ENCODE peak calls at places on chromosome 14, in ten cellular contexts. R, O, Z, L, W, F, U, T, N and D are unnamed samples. For H3K4me1, the result is how much of the 10 kb centered on the place peaks cover.

GRCh38 chr14:75147423-75148071 is 20.7 kb upstream of the NEK9 start:
- DNase-seq in R (peak), O (no peak), Z (peak), L (peak), W (no peak), F (peak), U (no peak), T (peak), N (peak), D (no peak)

GRCh38 chr14:68318788-68319187 is 474.1 kb downstream of the ZFP36L1 start:
- DNase-seq in R (no peak), O (no peak), Z (no peak), L (no peak), W (no peak), F (no peak), U (no peak), T (no peak), N (no peak), D (no peak)

GRCh38 chr14:103109789-103110415 is 13.4 kb upstream of the TNFAIP2 start:
- DNase-seq in R (no peak), O (no peak), Z (no peak), L (no peak), W (no peak), F (no peak), U (no peak), T (no peak), N (peak), D (no peak)

GRCh38 chr14:98187302-98187701 is 1084.7 kb downstream of the BCL11B start:
- DNase-seq in R (no peak), O (no peak), Z (peak), L (no peak), W (no peak), F (no peak), U (no peak), T (no peak), N (no peak), D (no peak)

GRCh38 chr14:86712727-86713126 is 1182.8 kb downstream of the FLRT2 start:
- DNase-seq in R (no peak), O (no peak), Z (no peak), L (no peak), W (no peak), F (no peak), U (no peak), T (no peak), N (no peak), D (no peak)

GRCh38 chr14:50060871-50061663 is 55.3 kb downstream of the VCPKMT start:
- DNase-seq in R (no peak), O (peak), Z (peak), L (peak), W (no peak), F (no peak), U (no peak), T (peak), N (peak), D (no peak)

GRCh38 chr14:22118894-22119477 is 445.4 kb upstream of the OR4E1 start:
- DNase-seq in R (no peak), O (no peak), Z (no peak), L (no peak), W (no peak), F (no peak), U (no peak), T (no peak), N (peak), D (no peak)

GRCh38 chr14:105944632-105945610 is 418.5 kb downstream of the TMEM121 start:
- DNase-seq in R (peak), O (no peak), Z (peak), L (peak), W (peak), F (peak), U (peak), T (peak), N (no peak), D (peak)

GRCh38 chr14:61575751-61576150 is 119.6 kb upstream of the HIF1A start:
- DNase-seq in R (no peak), O (no peak), Z (no peak), L (peak), W (no peak), F (no peak), U (no peak), T (no peak), N (no peak), D (no peak)

GRCh38 chr14:95290769-95291440 is 28.8 kb downstream of the CLMN start:
- DNase-seq in R (peak), O (no peak), Z (no peak), L (no peak), W (no peak), F (peak), U (no peak), T (peak), N (no peak), D (no peak)

GRCh38 chr14:24774167-24774915 is 140.4 kb upstream of the GZMB start:
- DNase-seq in R (no peak), O (no peak), Z (no peak), L (no peak), W (no peak), F (no peak), U (no peak), T (no peak), N (no peak), D (no peak)

GRCh38 chr14:78840898-78841297 is 670.7 kb downstream of the NRXN3 start:
- DNase-seq in R (no peak), O (no peak), Z (no peak), L (no peak), W (no peak), F (no peak), U (no peak), T (no peak), N (no peak), D (no peak)

GRCh38 chr14:96588410-96589249 is 86.4 kb downstream of the PAPOLA start:
- DNase-seq in R (no peak), O (no peak), Z (no peak), L (no peak), W (no peak), F (no peak), U (no peak), T (no peak), N (no peak), D (no peak)

GRCh38 chr14:64759555-64759938 is 55.3 kb downstream of the PLEKHG3 start:
- DNase-seq in R (no peak), O (no peak), Z (no peak), L (no peak), W (no peak), F (peak), U (no peak), T (no peak), N (no peak), D (no peak)

GRCh38 chr14:89616425-89617141 is 199.6 kb upstream of the FOXN3 start:
- DNase-seq in R (no peak), O (no peak), Z (peak), L (peak), W (no peak), F (no peak), U (peak), T (no peak), N (peak), D (peak)

GRCh38 chr14:62304172-62304571 is 542.0 kb downstream of the SNAPC1 start:
- DNase-seq in R (no peak), O (no peak), Z (no peak), L (no peak), W (no peak), F (no peak), U (no peak), T (no peak), N (no peak), D (no peak)

GRCh38 chr14:80636071-80636470 is 305.5 kb downstream of the CEP128 start:
- DNase-seq in R (no peak), O (no peak), Z (peak), L (peak), W (no peak), F (no peak), U (no peak), T (no peak), N (peak), D (no peak)

GRCh38 chr14:95471526-95472304 is 44.7 kb downstream of the SYNE3 start:
- DNase-seq in R (no peak), O (no peak), Z (no peak), L (peak), W (no peak), F (no peak), U (no peak), T (no peak), N (no peak), D (no peak)

GRCh38 chr14:24952851-24953666 is 96.9 kb downstream of the STXBP6 start:
- DNase-seq in R (no peak), O (no peak), Z (no peak), L (no peak), W (no peak), F (no peak), U (no peak), T (no peak), N (no peak), D (no peak)

GRCh38 chr14:93200553-93200952 is 6.3 kb downstream of the GON7 start:
- DNase-seq in R (no peak), O (no peak), Z (no peak), L (no peak), W (no peak), F (peak), U (no peak), T (no peak), N (no peak), D (no peak)

GRCh38 chr14:105945891-105946290 is 419.5 kb downstream of the TMEM121 start:
- DNase-seq in R (no peak), O (no peak), Z (peak), L (no peak), W (no peak), F (no peak), U (peak), T (peak), N (no peak), D (peak)

GRCh38 chr14:100212476-100213333 is 26.2 kb upstream of the YY1 start:
- DNase-seq in R (no peak), O (no peak), Z (peak), L (no peak), W (no peak), F (no peak), U (no peak), T (no peak), N (no peak), D (no peak)
- H3K4me3 ChIP-seq in R (no peak), O (no peak), Z (peak), L (no peak), W (no peak), F (no peak), U (no peak), T (no peak), N (no peak), D (no peak)

DNA sequence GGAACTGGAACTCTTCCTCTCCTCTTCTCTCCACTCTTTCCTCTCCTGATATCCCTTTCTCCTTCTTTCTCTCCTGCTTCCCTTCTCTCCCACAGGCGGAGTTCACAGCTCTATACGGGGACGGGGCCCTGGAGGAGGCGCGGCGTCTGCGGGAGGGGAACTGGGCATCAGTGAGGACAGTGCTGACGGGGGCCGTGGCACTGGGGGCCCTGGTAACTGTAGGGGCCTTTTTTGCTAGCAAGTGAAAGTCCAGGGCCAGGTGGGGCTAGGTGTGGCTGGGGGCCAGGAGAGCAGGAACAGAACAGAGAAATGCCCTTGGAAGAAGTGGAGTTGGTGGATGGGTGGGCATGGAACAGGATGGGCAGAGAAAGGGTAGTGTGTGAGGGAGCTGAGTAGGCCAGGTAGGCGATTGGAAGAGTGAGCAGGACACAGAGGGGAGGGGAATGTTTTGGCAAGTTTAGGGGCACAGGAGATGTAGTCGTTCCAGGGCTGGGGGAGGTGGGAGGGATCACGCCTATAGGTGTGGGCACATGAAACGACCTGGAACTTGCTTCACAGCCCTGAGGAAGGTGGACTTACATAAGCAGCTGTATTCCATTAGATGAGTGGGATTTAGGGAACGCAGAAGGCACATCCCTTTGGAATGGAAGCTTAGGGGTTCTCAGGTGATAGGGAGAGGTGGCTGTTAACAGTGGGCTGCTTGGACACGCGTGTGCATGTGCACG is 2.2 kb downstream of the BCL2L2 start:
- DNase-seq in R (no peak), O (no peak), Z (no peak), L (no peak), W (no peak), F (no peak), U (no peak), T (no peak), N (no peak), D (no peak)
- H3K27ac ChIP-seq in R (no peak), O (no peak), Z (no peak), L (no peak), W (no peak), F (no peak), U (no peak), T (no peak), N (no peak), D (no peak)

DNA sequence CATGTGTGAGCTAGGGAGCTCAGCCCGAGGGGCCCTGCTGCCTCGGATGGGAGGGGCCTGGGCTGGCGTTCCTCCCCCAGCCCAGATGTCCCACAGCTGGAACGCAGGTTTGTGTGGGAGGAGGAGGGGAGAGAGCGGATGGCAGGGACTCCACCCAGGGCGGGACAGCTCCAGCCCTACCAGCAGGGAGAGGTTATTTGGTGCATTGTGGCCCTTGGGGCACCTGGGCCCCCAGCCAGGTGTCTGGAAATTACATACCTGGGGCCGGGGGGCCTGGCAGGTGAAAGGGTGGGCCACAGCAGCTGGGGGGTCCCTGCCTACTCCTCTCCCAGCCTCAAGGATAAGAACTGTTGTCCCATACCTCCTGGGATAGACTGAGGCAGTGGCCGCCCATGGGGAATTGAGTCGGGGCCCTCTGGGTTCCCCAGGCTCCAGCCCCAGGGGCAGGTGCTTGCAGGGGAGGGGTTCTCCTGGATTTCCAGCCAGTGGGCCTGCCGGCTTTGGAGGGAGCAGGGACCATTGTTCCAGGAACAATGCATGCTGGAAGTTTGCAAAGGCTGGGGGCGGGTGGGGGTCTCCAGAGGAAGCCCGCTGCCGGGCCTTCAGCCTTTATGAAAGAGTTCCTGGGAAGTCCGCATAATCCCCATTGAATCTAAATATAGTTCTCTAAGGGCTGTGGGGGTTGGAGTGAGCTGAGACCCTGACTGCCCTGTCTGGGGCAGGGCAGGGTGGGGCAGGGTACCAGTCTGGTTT is 1.2 kb downstream of the KIF26A start:
- DNase-seq in R (no peak), O (no peak), Z (no peak), L (no peak), W (no peak), F (peak), U (no peak), T (peak), N (no peak), D (no peak)
- H3K4me1 ChIP-seq in R (under half), O (under half), Z (under half), L (under half), W (under half), F (under half), U (under half), T (under half), N (under half), D (under half)

GRCh38 chr14:104931771-104932675 is 7.3 kb downstream of the PLD4 start:
- DNase-seq in R (no peak), O (no peak), Z (no peak), L (no peak), W (no peak), F (peak), U (no peak), T (peak), N (no peak), D (no peak)
- H3K4me3 ChIP-seq in R (peak), O (peak), Z (no peak), L (no peak), W (no peak), F (peak), U (no peak), T (no peak), N (no peak), D (no peak)

GRCh38 chr14:72523397-72524157 is 370.3 kb downstream of the DPF3 start:
- DNase-seq in R (no peak), O (no peak), Z (no peak), L (peak), W (no peak), F (no peak), U (no peak), T (no peak), N (peak), D (no peak)
- H3K27ac ChIP-seq in R (no peak), O (no peak), Z (no peak), L (peak), W (no peak), F (peak), U (no peak), T (no peak), N (no peak), D (no peak)

GRCh38 chr14:101736071-101736470 is 25.4 kb upstream of the PPP2R5C start:
- DNase-seq in R (no peak), O (no peak), Z (no peak), L (no peak), W (no peak), F (no peak), U (no peak), T (no peak), N (no peak), D (no peak)

GRCh38 chr14:101734241-101734847 is 27.2 kb upstream of the PPP2R5C start:
- DNase-seq in R (no peak), O (no peak), Z (no peak), L (no peak), W (no peak), F (no peak), U (no peak), T (no peak), N (no peak), D (no peak)

GRCh38 chr14:101737414-101738367 is 23.8 kb upstream of the PPP2R5C start:
- DNase-seq in R (no peak), O (no peak), Z (peak), L (no peak), W (no peak), F (no peak), U (no peak), T (no peak), N (no peak), D (no peak)

GRCh38 chr14:101735453-101735852 is 26.1 kb upstream of the PPP2R5C start:
- DNase-seq in R (no peak), O (no peak), Z (no peak), L (no peak), W (no peak), F (no peak), U (no peak), T (no peak), N (no peak), D (no peak)

GRCh38 chr14:101736585-101736984 is 24.9 kb upstream of the PPP2R5C start:
- DNase-seq in R (no peak), O (no peak), Z (no peak), L (no peak), W (no peak), F (no peak), U (no peak), T (no peak), N (no peak), D (no peak)
- H3K4me1 ChIP-seq in R (under half), O (under half), Z (under half), L (under half), W (under half), F (under half), U (under half), T (under half), N (under half), D (under half)

DNA sequence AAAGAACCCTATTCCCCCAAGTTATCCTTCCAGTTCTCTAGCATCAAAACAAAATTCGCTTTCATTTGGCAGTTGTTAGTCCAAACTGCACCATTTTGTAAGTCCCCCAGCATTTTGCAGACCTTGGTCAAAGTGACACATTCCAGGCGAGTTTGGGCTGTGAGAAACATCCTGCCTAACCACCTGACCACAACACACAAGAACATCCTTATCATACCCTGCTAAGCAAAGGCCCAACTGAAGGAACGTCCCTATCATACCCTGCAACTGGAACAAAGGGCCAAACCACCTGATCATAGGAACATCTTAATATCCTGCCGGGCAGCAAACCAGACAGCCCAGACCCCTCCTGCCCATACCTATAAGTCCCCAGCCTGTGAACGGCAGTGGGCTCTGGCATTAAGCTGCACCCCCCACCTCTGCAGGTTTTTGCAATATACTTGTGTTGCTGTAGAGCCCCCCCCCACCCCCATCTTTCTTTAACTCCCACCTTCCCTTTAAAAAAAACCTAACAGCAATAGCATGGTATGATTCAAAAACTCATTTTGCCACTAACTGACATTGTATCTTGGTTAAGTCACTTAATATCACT is 2.7 kb downstream of the PCNX4 start:
- DNase-seq in R (no peak), O (no peak), Z (peak), L (peak), W (no peak), F (no peak), U (no peak), T (no peak), N (peak), D (peak)
- H3K4me3 ChIP-seq in R (no peak), O (peak), Z (peak), L (peak), W (no peak), F (no peak), U (no peak), T (no peak), N (peak), D (no peak)

GRCh38 chr14:32472081-32472480 is 143.0 kb downstream of the AKAP6 start:
- DNase-seq in R (no peak), O (no peak), Z (no peak), L (no peak), W (no peak), F (no peak), U (no peak), T (no peak), N (no peak), D (no peak)
- H3K27ac ChIP-seq in R (no peak), O (peak), Z (no peak), L (peak), W (no peak), F (peak), U (no peak), T (no peak), N (no peak), D (no peak)

GRCh38 chr14:90807060-90807459 is 9.2 kb downstream of the TTC7B start:
- DNase-seq in R (no peak), O (no peak), Z (no peak), L (no peak), W (no peak), F (no peak), U (no peak), T (no peak), N (no peak), D (no peak)
- H3K4me1 ChIP-seq in R (half or more), O (under half), Z (under half), L (under half), W (under half), F (under half), U (under half), T (under half), N (under half), D (under half)

GRCh38 chr14:91244501-91244901 is at the start of gene GPR68:
- DNase-seq in R (peak), O (no peak), Z (peak), L (peak), W (no peak), F (no peak), U (peak), T (peak), N (peak), D (no peak)
- H3K4me3 ChIP-seq in R (peak), O (peak), Z (peak), L (peak), W (peak), F (peak), U (peak), T (no peak), N (no peak), D (peak)